ENCODE peak calls at places on chromosomes 4 and X, in nine cellular contexts. One of them, this sample, is unnamed.

GRCh38 chr4:129804458-129804981 is 708.6 kb downstream of the C4orf33 start:
- DNase-seq in ACHN: no peak
- DNase-seq in AML-193: no peak
- DNase-seq in breast epithelium: no peak
- DNase-seq in left cardiac atrium: no peak
- DNase-seq in DND-41: no peak
- DNase-seq in aorta: no peak
- DNase-seq in NCI-H1105: peak
- DNase-seq in GM10248: no peak
- DNase-seq in this sample: no peak

GRCh38 chr4:96649536-96649935 is 809.6 kb downstream of the PDHA2 start:
- DNase-seq in ACHN: peak
- DNase-seq in AML-193: no peak
- DNase-seq in breast epithelium: no peak
- DNase-seq in left cardiac atrium: no peak
- DNase-seq in DND-41: peak
- DNase-seq in aorta: no peak
- DNase-seq in NCI-H1105: no peak
- DNase-seq in GM10248: no peak
- DNase-seq in this sample: no peak

GRCh38 chr4:46404961-46405360 is 15.0 kb upstream of the GABRA2 start:
- DNase-seq in ACHN: no peak
- DNase-seq in AML-193: no peak
- DNase-seq in breast epithelium: no peak
- DNase-seq in left cardiac atrium: no peak
- DNase-seq in DND-41: no peak
- DNase-seq in aorta: no peak
- DNase-seq in NCI-H1105: no peak
- DNase-seq in GM10248: no peak
- DNase-seq in this sample: peak

GRCh38 chr4:6273661-6273990 is 4.0 kb downstream of the WFS1 start:
- DNase-seq in ACHN: no peak
- DNase-seq in AML-193: no peak
- DNase-seq in breast epithelium: no peak
- DNase-seq in left cardiac atrium: no peak
- DNase-seq in DND-41: no peak
- DNase-seq in aorta: no peak
- DNase-seq in NCI-H1105: no peak
- DNase-seq in GM10248: no peak
- DNase-seq in this sample: no peak

GRCh38 chr4:142274137-142274536 is 572.0 kb downstream of the INPP4B start:
- DNase-seq in ACHN: peak
- DNase-seq in AML-193: no peak
- DNase-seq in breast epithelium: no peak
- DNase-seq in left cardiac atrium: no peak
- DNase-seq in DND-41: no peak
- DNase-seq in aorta: no peak
- DNase-seq in NCI-H1105: no peak
- DNase-seq in GM10248: no peak
- DNase-seq in this sample: no peak

GRCh38 chrX:130171446-130172126 is at the start of gene RAB33A:
- DNase-seq in ACHN: peak
- DNase-seq in AML-193: peak
- DNase-seq in breast epithelium: no peak
- DNase-seq in left cardiac atrium: peak
- DNase-seq in DND-41: peak
- DNase-seq in aorta: peak
- DNase-seq in NCI-H1105: peak
- DNase-seq in GM10248: peak
- DNase-seq in this sample: no peak

GRCh38 chr4:150387983-150388382 is 194.0 kb upstream of the MAB21L2 start:
- DNase-seq in ACHN: no peak
- DNase-seq in AML-193: peak
- DNase-seq in breast epithelium: no peak
- DNase-seq in left cardiac atrium: no peak
- DNase-seq in DND-41: no peak
- DNase-seq in aorta: no peak
- DNase-seq in NCI-H1105: no peak
- DNase-seq in GM10248: no peak
- DNase-seq in this sample: no peak

GRCh38 chrX:154396948-154397887 is 959 bp upstream of the RPL10 start:
- DNase-seq in ACHN: peak
- DNase-seq in AML-193: no peak
- DNase-seq in breast epithelium: peak
- DNase-seq in left cardiac atrium: peak
- DNase-seq in DND-41: peak
- DNase-seq in aorta: peak
- DNase-seq in NCI-H1105: peak
- DNase-seq in GM10248: peak
- DNase-seq in this sample: peak

GRCh38 chr4:27398911-27399310 is 538.3 kb downstream of the STIM2 start:
- DNase-seq in ACHN: no peak
- DNase-seq in AML-193: no peak
- DNase-seq in breast epithelium: no peak
- DNase-seq in left cardiac atrium: no peak
- DNase-seq in DND-41: no peak
- DNase-seq in aorta: no peak
- DNase-seq in NCI-H1105: no peak
- DNase-seq in GM10248: no peak
- DNase-seq in this sample: no peak

GRCh38 chr4:52914051-52914605 is 52.0 kb downstream of the RASL11B start:
- DNase-seq in ACHN: no peak
- DNase-seq in AML-193: no peak
- DNase-seq in breast epithelium: no peak
- DNase-seq in left cardiac atrium: no peak
- DNase-seq in DND-41: no peak
- DNase-seq in aorta: no peak
- DNase-seq in NCI-H1105: no peak
- DNase-seq in GM10248: no peak
- DNase-seq in this sample: no peak

GRCh38 chr4:158008551-158009218 is 164.1 kb downstream of the GASK1B start:
- DNase-seq in ACHN: no peak
- DNase-seq in AML-193: no peak
- DNase-seq in breast epithelium: no peak
- DNase-seq in left cardiac atrium: peak
- DNase-seq in DND-41: no peak
- DNase-seq in aorta: peak
- DNase-seq in NCI-H1105: no peak
- DNase-seq in GM10248: no peak
- DNase-seq in this sample: no peak

GRCh38 chr4:7854211-7854610 is 85.5 kb downstream of the AFAP1 start:
- DNase-seq in ACHN: no peak
- DNase-seq in AML-193: no peak
- DNase-seq in breast epithelium: no peak
- DNase-seq in left cardiac atrium: no peak
- DNase-seq in DND-41: no peak
- DNase-seq in aorta: no peak
- DNase-seq in NCI-H1105: no peak
- DNase-seq in GM10248: no peak
- DNase-seq in this sample: no peak

GRCh38 chr4:56040842-56041241 is 92.1 kb downstream of the CEP135 start:
- DNase-seq in ACHN: no peak
- DNase-seq in AML-193: no peak
- DNase-seq in breast epithelium: no peak
- DNase-seq in left cardiac atrium: no peak
- DNase-seq in DND-41: no peak
- DNase-seq in aorta: no peak
- DNase-seq in NCI-H1105: no peak
- DNase-seq in GM10248: no peak
- DNase-seq in this sample: no peak

GRCh38 chr4:137609693-137610450 is 77.6 kb upstream of the PCDH18 start:
- DNase-seq in ACHN: no peak
- DNase-seq in AML-193: no peak
- DNase-seq in breast epithelium: no peak
- DNase-seq in left cardiac atrium: no peak
- DNase-seq in DND-41: no peak
- DNase-seq in aorta: no peak
- DNase-seq in NCI-H1105: no peak
- DNase-seq in GM10248: no peak
- DNase-seq in this sample: no peak

GRCh38 chr4:188956566-188956965 is 817.3 kb downstream of the TRIML1 start:
- DNase-seq in ACHN: no peak
- DNase-seq in AML-193: no peak
- DNase-seq in breast epithelium: no peak
- DNase-seq in left cardiac atrium: no peak
- DNase-seq in DND-41: no peak
- DNase-seq in aorta: no peak
- DNase-seq in NCI-H1105: no peak
- DNase-seq in GM10248: no peak
- DNase-seq in this sample: no peak

GRCh38 chr4:183722738-183723560 is 63.9 kb downstream of the TRAPPC11 start:
- DNase-seq in ACHN: peak
- DNase-seq in AML-193: peak
- DNase-seq in breast epithelium: peak
- DNase-seq in left cardiac atrium: peak
- DNase-seq in DND-41: no peak
- DNase-seq in aorta: peak
- DNase-seq in NCI-H1105: no peak
- DNase-seq in GM10248: peak
- DNase-seq in this sample: peak

GRCh38 chr4:39759569-39759968 is 61.6 kb downstream of the UBE2K start:
- DNase-seq in ACHN: no peak
- DNase-seq in AML-193: no peak
- DNase-seq in breast epithelium: no peak
- DNase-seq in left cardiac atrium: no peak
- DNase-seq in DND-41: no peak
- DNase-seq in aorta: no peak
- DNase-seq in NCI-H1105: no peak
- DNase-seq in GM10248: no peak
- DNase-seq in this sample: no peak

GRCh38 chr4:10639664-10640063 is 44.9 kb downstream of the CLNK start:
- DNase-seq in ACHN: no peak
- DNase-seq in AML-193: no peak
- DNase-seq in breast epithelium: no peak
- DNase-seq in left cardiac atrium: no peak
- DNase-seq in DND-41: no peak
- DNase-seq in aorta: no peak
- DNase-seq in NCI-H1105: no peak
- DNase-seq in GM10248: no peak
- DNase-seq in this sample: no peak

GRCh38 chr4:71765349-71765748 is 18.5 kb downstream of the GC start:
- DNase-seq in ACHN: peak
- DNase-seq in AML-193: no peak
- DNase-seq in breast epithelium: no peak
- DNase-seq in left cardiac atrium: no peak
- DNase-seq in DND-41: no peak
- DNase-seq in aorta: no peak
- DNase-seq in NCI-H1105: no peak
- DNase-seq in GM10248: no peak
- DNase-seq in this sample: no peak

GRCh38 chr4:138242076-138242829 is at the start of gene SLC7A11:
- DNase-seq in ACHN: peak
- DNase-seq in AML-193: peak
- DNase-seq in breast epithelium: peak
- DNase-seq in left cardiac atrium: peak
- DNase-seq in DND-41: peak
- DNase-seq in aorta: peak
- DNase-seq in NCI-H1105: peak
- DNase-seq in GM10248: peak
- DNase-seq in this sample: peak

GRCh38 chrX:110412971-110413726 is 54.5 kb downstream of the RTL9 start:
- DNase-seq in ACHN: peak
- DNase-seq in AML-193: peak
- DNase-seq in breast epithelium: peak
- DNase-seq in left cardiac atrium: peak
- DNase-seq in DND-41: peak
- DNase-seq in aorta: peak
- DNase-seq in NCI-H1105: peak
- DNase-seq in GM10248: peak
- DNase-seq in this sample: peak

GRCh38 chr4:99087887-99088484 is 602 bp downstream of the ADH5 start:
- DNase-seq in ACHN: peak
- DNase-seq in AML-193: peak
- DNase-seq in breast epithelium: peak
- DNase-seq in left cardiac atrium: peak
- DNase-seq in DND-41: peak
- DNase-seq in aorta: peak
- DNase-seq in NCI-H1105: peak
- DNase-seq in GM10248: peak
- DNase-seq in this sample: peak

GRCh38 chrX:119667111-119667928 is 25.6 kb downstream of the SEPTIN6 start:
- DNase-seq in ACHN: no peak
- DNase-seq in AML-193: no peak
- DNase-seq in breast epithelium: no peak
- DNase-seq in left cardiac atrium: peak
- DNase-seq in DND-41: no peak
- DNase-seq in aorta: no peak
- DNase-seq in NCI-H1105: no peak
- DNase-seq in GM10248: no peak
- DNase-seq in this sample: no peak

GRCh38 chr4:16603178-16603577 is 295.3 kb downstream of the LDB2 start:
- DNase-seq in ACHN: no peak
- DNase-seq in AML-193: no peak
- DNase-seq in breast epithelium: no peak
- DNase-seq in left cardiac atrium: no peak
- DNase-seq in DND-41: no peak
- DNase-seq in aorta: no peak
- DNase-seq in NCI-H1105: no peak
- DNase-seq in GM10248: no peak
- DNase-seq in this sample: no peak

GRCh38 chrX:122272011-122272410 is 912.1 kb upstream of the GRIA3 start:
- DNase-seq in ACHN: no peak
- DNase-seq in AML-193: no peak
- DNase-seq in breast epithelium: no peak
- DNase-seq in left cardiac atrium: no peak
- DNase-seq in DND-41: no peak
- DNase-seq in aorta: no peak
- DNase-seq in NCI-H1105: no peak
- DNase-seq in GM10248: no peak
- DNase-seq in this sample: no peak

GRCh38 chr4:10405672-10406071 is 51.6 kb downstream of the ZNF518B start:
- DNase-seq in ACHN: no peak
- DNase-seq in AML-193: no peak
- DNase-seq in breast epithelium: no peak
- DNase-seq in left cardiac atrium: no peak
- DNase-seq in DND-41: no peak
- DNase-seq in aorta: no peak
- DNase-seq in NCI-H1105: no peak
- DNase-seq in GM10248: no peak
- DNase-seq in this sample: no peak